ENCODE peak calls at places on chromosomes 16 and 17, in eight cellular contexts. Z is BE2C; P is stimulated activated CD8-positive, alpha-beta memory T cell treated with anti-CD3 and anti-CD28 coated beads, Interleukin-4, amount 100 ng/mL, for 4 hours; H is activated CD4-positive, CD25-positive, alpha-beta regulatory T cell treated with anti-CD3 and anti-CD28 coated beads, Interleukin-2, amount 50 U/mL, for 16 hours; J is activated T-helper 1 cell treated with Interleukin-2 at 50 U/mL for 16 hours; Q is RWPE1; S is posterior vena cava; T is cerebellum. W is an unnamed sample.

GRCh38 chr17:2241823-2242222 is 61.8 kb downstream of the SMG6 start:
- DNase-seq in Z (no peak), P (no peak), H (no peak), J (no peak), Q (no peak), S (no peak), T (no peak), W (no peak)

GRCh38 chr16:14449790-14450463 is 180.1 kb downstream of the PARN start:
- DNase-seq in Z (no peak), P (no peak), H (no peak), J (no peak), Q (no peak), S (no peak), T (no peak), W (no peak)

GRCh38 chr17:71765437-71765836 is 355.4 kb upstream of the SOX9 start:
- DNase-seq in Z (peak; percentile 13), P (no peak), H (no peak), J (no peak), Q (no peak), S (no peak), T (no peak), W (no peak)

GRCh38 chr17:45175759-45176140 is 14.1 kb downstream of the HEXIM2 start:
- DNase-seq in Z (no peak), P (no peak), H (no peak), J (no peak), Q (no peak), S (no peak), T (no peak), W (no peak)

GRCh38 chr17:13001991-13002615 is 15.7 kb downstream of the ELAC2 start:
- DNase-seq in Z (no peak), P (no peak), H (no peak), J (no peak), Q (no peak), S (no peak), T (peak; percentile 63), W (no peak)

GRCh38 chr16:4525634-4526277 is 12.8 kb downstream of the CDIP1 start:
- DNase-seq in Z (no peak), P (no peak), H (no peak), J (no peak), Q (no peak), S (no peak), T (no peak), W (no peak)

GRCh38 chr16:66566051-66566901 is at the start of gene CMTM1:
- DNase-seq in Z (no peak), P (no peak), H (no peak), J (no peak), Q (no peak), S (no peak), T (no peak), W (peak; percentile 65)

GRCh38 chr17:48488548-48489106 is 42.2 kb downstream of the HOXB1 start:
- DNase-seq in Z (no peak), P (no peak), H (no peak), J (no peak), Q (no peak), S (no peak), T (no peak), W (no peak)

GRCh38 chr16:13829712-13830304 is 90.1 kb upstream of the ERCC4 start:
- DNase-seq in Z (no peak), P (no peak), H (no peak), J (no peak), Q (no peak), S (no peak), T (no peak), W (no peak)

GRCh38 chr17:81064746-81065475 is 30.0 kb downstream of the BAIAP2 start:
- DNase-seq in Z (no peak), P (no peak), H (no peak), J (no peak), Q (no peak), S (no peak), T (no peak), W (peak; percentile 82)

GRCh38 chr17:2101448-2102257 is 46.8 kb downstream of the HIC1 start:
- DNase-seq in Z (peak; percentile 18), P (no peak), H (no peak), J (peak; percentile 31), Q (peak; percentile 75), S (no peak), T (peak; percentile 38), W (peak; percentile 92)

GRCh38 chr17:74182041-74182783 is 21.3 kb upstream of the RPL38 start:
- DNase-seq in Z (no peak), P (no peak), H (no peak), J (no peak), Q (no peak), S (peak; percentile 69), T (no peak), W (no peak)

GRCh38 chr16:59543641-59544040 is 809.5 kb upstream of the GOT2 start:
- DNase-seq in Z (no peak), P (no peak), H (no peak), J (no peak), Q (peak; percentile 40), S (no peak), T (no peak), W (no peak)

GRCh38 chr17:77830816-77831490 is 127.5 kb upstream of the TNRC6C start:
- DNase-seq in Z (no peak), P (no peak), H (no peak), J (no peak), Q (no peak), S (peak; percentile 81), T (no peak), W (no peak)

GRCh38 chr16:51756447-51757123 is 605.5 kb upstream of the SALL1 start:
- DNase-seq in Z (no peak), P (no peak), H (no peak), J (no peak), Q (no peak), S (no peak), T (no peak), W (no peak)

GRCh38 chr16:2284797-2285576 is 17.1 kb upstream of the RNPS1 start:
- DNase-seq in Z (no peak), P (no peak), H (no peak), J (no peak), Q (no peak), S (no peak), T (no peak), W (no peak)

GRCh38 chr17:38415250-38416194 is 12.7 kb upstream of the ARHGAP23 start:
- DNase-seq in Z (peak; percentile 84), P (no peak), H (no peak), J (no peak), Q (peak; percentile 34), S (no peak), T (peak; percentile 75), W (peak; percentile 85)

GRCh38 chr17:20300399-20301037 is 166.8 kb downstream of the LGALS9B start:
- DNase-seq in Z (no peak), P (no peak), H (no peak), J (no peak), Q (no peak), S (no peak), T (no peak), W (no peak)

GRCh38 chr17:74742978-74743545 is 5.4 kb upstream of the NHERF1 start:
- DNase-seq in Z (no peak), P (no peak), H (no peak), J (no peak), Q (no peak), S (no peak), T (no peak), W (no peak)

GRCh38 chr17:18246880-18247612 is 11.5 kb downstream of the FLII start:
- DNase-seq in Z (peak; percentile 72), P (no peak), H (no peak), J (no peak), Q (peak; percentile 97), S (no peak), T (no peak), W (peak; percentile 85)

GRCh38 chr16:54926166-54926838 is 4.4 kb upstream of the IRX5 start:
- DNase-seq in Z (no peak), P (no peak), H (no peak), J (no peak), Q (no peak), S (no peak), T (no peak), W (no peak)

GRCh38 chr16:50587543-50587942 is 39.3 kb downstream of the NKD1 start:
- DNase-seq in Z (no peak), P (no peak), H (no peak), J (no peak), Q (no peak), S (no peak), T (no peak), W (no peak)

GRCh38 chr17:50123649-50124349 is 6.2 kb downstream of the SAMD14 start:
- DNase-seq in Z (no peak), P (no peak), H (no peak), J (no peak), Q (no peak), S (no peak), T (no peak), W (no peak)

GRCh38 chr16:84212154-84212553 is 21.2 kb downstream of the ADAD2 start:
- DNase-seq in Z (no peak), P (no peak), H (no peak), J (no peak), Q (no peak), S (no peak), T (no peak), W (no peak)

W was measured in upper lobe of left lung.